ENCODE peak calls at places on chromosomes 11 and 22, in six cellular contexts. B is retina, M is NCI-H1930, Y is amniotic stem cell, R is GDM1, C is AG08395. E is an unnamed sample.

GRCh38 chr22:29512031-29512430 is 32.0 kb downstream of the NEFH start:
- DNase-seq in B (no peak), M (no peak), Y (no peak), R (no peak), C (no peak), E (no peak)

GRCh38 chr11:1439341-1439740 is 47.2 kb downstream of the MOB2 start:
- DNase-seq in B (no peak), M (no peak), Y (no peak), R (no peak), C (no peak), E (no peak)

GRCh38 chr22:32245042-32245441 is 10.1 kb downstream of the SLC5A4 start:
- DNase-seq in B (no peak), M (no peak), Y (no peak), R (no peak), C (no peak), E (no peak)

GRCh38 chr11:73252577-73253191 is 19.5 kb upstream of the P2RY6 start:
- DNase-seq in B (no peak), M (peak), Y (no peak), R (peak), C (no peak), E (peak)

GRCh38 chr11:116725434-116726221 is 47.2 kb downstream of the BUD13 start:
- DNase-seq in B (peak), M (no peak), Y (no peak), R (no peak), C (peak), E (no peak)

GRCh38 chr11:298406-299065 is 790 bp downstream of the IFITM5 start:
- DNase-seq in B (no peak), M (no peak), Y (no peak), R (no peak), C (no peak), E (no peak)

GRCh38 chr22:36439481-36440271 is 41.8 kb downstream of the TXN2 start:
- DNase-seq in B (no peak), M (no peak), Y (peak), R (no peak), C (peak), E (no peak)

GRCh38 chr11:119426142-119426541 is 3.2 kb upstream of the THY1 start:
- DNase-seq in B (no peak), M (no peak), Y (no peak), R (no peak), C (no peak), E (no peak)

GRCh38 chr11:75429902-75430691 is 2.9 kb downstream of the KLHL35 start:
- DNase-seq in B (no peak), M (peak), Y (peak), R (peak), C (peak), E (peak)

GRCh38 chr11:92596596-92597317 is 372.1 kb downstream of the FAT3 start:
- DNase-seq in B (no peak), M (no peak), Y (no peak), R (no peak), C (peak), E (no peak)

GRCh38 chr11:75566763-75567279 is 4.8 kb downstream of the SERPINH1 start:
- DNase-seq in B (no peak), M (no peak), Y (no peak), R (no peak), C (no peak), E (no peak)

GRCh38 chr11:27184458-27185312 is 144.1 kb downstream of the BBOX1 start:
- DNase-seq in B (no peak), M (no peak), Y (no peak), R (no peak), C (no peak), E (no peak)

GRCh38 chr11:18100926-18101656 is 4.8 kb downstream of the SAAL1 start:
- DNase-seq in B (no peak), M (no peak), Y (no peak), R (no peak), C (no peak), E (no peak)

GRCh38 chr11:9251306-9251705 is 13.8 kb downstream of the DENND5A start:
- DNase-seq in B (no peak), M (no peak), Y (no peak), R (no peak), C (no peak), E (no peak)

GRCh38 chr11:65489706-65490310 is 9.0 kb upstream of the MALAT1 start:
- DNase-seq in B (peak), M (no peak), Y (no peak), R (no peak), C (no peak), E (no peak)

E was measured in CMK.